ENCODE peak calls at places on chromosomes 7 and 10, in four cellular contexts. T, W, X and M are unnamed samples.

GRCh38 chr10:14502451-14502850 is 171.7 kb upstream of the FRMD4A start:
- DNase-seq in T (no peak), W (no peak), X (no peak), M (no peak)

GRCh38 chr10:131621784-131622624 is 278.8 kb upstream of the PPP2R2D start:
- DNase-seq in T (no peak), W (no peak), X (no peak), M (no peak)

GRCh38 chr7:17183630-17184328 is 114.7 kb upstream of the AHR start:
- DNase-seq in T (no peak), W (no peak), X (no peak), M (no peak)

GRCh38 chr10:80187465-80188409 is 17.6 kb downstream of the ANXA11 start:
- DNase-seq in T (no peak), W (peak; percentile 7), X (no peak), M (no peak)

GRCh38 chr10:116472874-116473273 is 45.2 kb downstream of the PNLIPRP3 start:
- DNase-seq in T (no peak), W (no peak), X (no peak), M (no peak)

GRCh38 chr7:138338361-138338760 is 121.7 kb upstream of the TRIM24 start:
- DNase-seq in T (no peak), W (peak; percentile 94), X (peak; percentile 65), M (no peak)

GRCh38 chr10:50286996-50287803 is 35.9 kb upstream of the ASAH2 start:
- DNase-seq in T (no peak), W (no peak), X (no peak), M (no peak)

GRCh38 chr7:128938524-128939074 is 872 bp downstream of the IRF5 start:
- DNase-seq in T (no peak), W (no peak), X (peak; percentile 59), M (no peak)

GRCh38 chr10:130137077-130137448 is 872 bp downstream of the GLRX3 start:
- DNase-seq in T (no peak), W (no peak), X (no peak), M (no peak)

GRCh38 chr7:1733908-1734252 is 63.8 kb downstream of the ELFN1 start:
- DNase-seq in T (no peak), W (no peak), X (no peak), M (no peak)

GRCh38 chr7:51374936-51375335 is 58.3 kb upstream of the COBL start:
- DNase-seq in T (no peak), W (no peak), X (no peak), M (no peak)

GRCh38 chr10:72390785-72391184 is 36.1 kb upstream of the DNAJB12 start:
- DNase-seq in T (no peak), W (no peak), X (no peak), M (no peak)

GRCh38 chr10:121668336-121669009 is 70.2 kb upstream of the FGFR2 start:
- DNase-seq in T (no peak), W (no peak), X (peak; percentile 57), M (no peak)